ENCODE peak calls at places on chromosomes 1 and 21, in six cellular contexts. T, F, L, H, G and U are unnamed samples.

GRCh38 chr1:10338047-10338446 is 60.8 kb upstream of the PGD start:
- DNase-seq in T (peak; percentile 36), F (peak; percentile 52), L (peak; percentile 61), H (no peak), G (no peak), U (peak; percentile 38)

GRCh38 chr21:42513151-42513984 is at the start of gene SLC37A1:
- DNase-seq in T (no peak), F (no peak), L (no peak), H (no peak), G (no peak), U (peak; percentile 91)

GRCh38 chr1:223394242-223394641 is 1.0 kb downstream of the CCDC185 start:
- DNase-seq in T (no peak), F (no peak), L (no peak), H (no peak), G (no peak), U (no peak)

GRCh38 chr21:26842976-26843911 is 2.0 kb downstream of the ADAMTS1 start:
- DNase-seq in T (peak; percentile 96), F (peak; percentile 97), L (peak; percentile 96), H (no peak), G (peak; percentile 91), U (peak; percentile 88)

GRCh38 chr1:27111771-27112573 is 43.0 kb downstream of the SLC9A1 start:
- DNase-seq in T (peak; percentile 100), F (peak; percentile 99), L (peak; percentile 100), H (peak; percentile 35), G (peak; percentile 84), U (peak; percentile 93)

GRCh38 chr1:228416217-228416971 is at the start of gene TRIM17:
- DNase-seq in T (peak; percentile 50), F (no peak), L (peak; percentile 44), H (peak; percentile 78), G (no peak), U (peak; percentile 43)

GRCh38 chr1:167146903-167147539 is 53.1 kb downstream of the STYXL2 start:
- DNase-seq in T (no peak), F (no peak), L (no peak), H (no peak), G (no peak), U (no peak)

GRCh38 chr1:83850849-83851248 is 148.1 kb downstream of the TTLL7 start:
- DNase-seq in T (no peak), F (no peak), L (no peak), H (no peak), G (no peak), U (no peak)

GRCh38 chr1:229027622-229028182 is 243.2 kb upstream of the RAB4A start:
- DNase-seq in T (peak; percentile 84), F (peak; percentile 79), L (peak; percentile 95), H (peak; percentile 94), G (no peak), U (no peak)

GRCh38 chr21:41506526-41507520 is 1.1 kb downstream of the TMPRSS2 start:
- DNase-seq in T (peak; percentile 3), F (no peak), L (no peak), H (no peak), G (peak; percentile 73), U (no peak)

GRCh38 chr1:217944550-217944949 is 313.4 kb downstream of the SPATA17 start:
- DNase-seq in T (no peak), F (no peak), L (no peak), H (no peak), G (no peak), U (no peak)

GRCh38 chr1:1470626-1471388 is 758 bp upstream of the ATAD3B start:
- DNase-seq in T (peak; percentile 10), F (no peak), L (no peak), H (no peak), G (no peak), U (no peak)

GRCh38 chr1:207848234-207848633 is 62.7 kb downstream of the CD34 start:
- DNase-seq in T (peak; percentile 75), F (peak; percentile 44), L (peak; percentile 58), H (no peak), G (no peak), U (peak; percentile 83)

GRCh38 chr21:26826801-26827200 is 18.4 kb downstream of the ADAMTS1 start:
- DNase-seq in T (no peak), F (peak; percentile 9), L (peak; percentile 50), H (no peak), G (no peak), U (no peak)

GRCh38 chr21:39913651-39914145 is 46.5 kb downstream of the PCP4 start:
- DNase-seq in T (no peak), F (no peak), L (no peak), H (no peak), G (no peak), U (no peak)

GRCh38 chr1:116433283-116434257 is 60.5 kb downstream of the ATP1A1 start:
- DNase-seq in T (no peak), F (peak; percentile 4), L (peak; percentile 53), H (no peak), G (peak; percentile 55), U (no peak)

GRCh38 chr1:24754229-24754628 is 9.0 kb downstream of the CLIC4 start:
- DNase-seq in T (peak; percentile 60), F (no peak), L (peak; percentile 68), H (no peak), G (no peak), U (no peak)

GRCh38 chr21:26280715-26281310 is 110.2 kb upstream of the APP start:
- DNase-seq in T (peak; percentile 1), F (no peak), L (no peak), H (no peak), G (no peak), U (no peak)

GRCh38 chr1:206507395-206508129 is at the start of gene RASSF5:
- DNase-seq in T (peak; percentile 73), F (peak; percentile 61), L (peak; percentile 79), H (peak; percentile 44), G (peak; percentile 86), U (peak; percentile 85)

GRCh38 chr1:43453442-43454269 is at the start of gene HYI:
- DNase-seq in T (peak; percentile 93), F (peak; percentile 88), L (peak; percentile 92), H (peak; percentile 87), G (peak; percentile 86), U (peak; percentile 90)

GRCh38 chr1:38020361-38020760 is 7.8 kb downstream of the UTP11 start:
- DNase-seq in T (no peak), F (no peak), L (no peak), H (no peak), G (no peak), U (no peak)

GRCh38 chr1:92030701-92031107 is 919 bp downstream of the EPHX4 start:
- DNase-seq in T (peak; percentile 72), F (peak; percentile 8), L (peak; percentile 15), H (no peak), G (no peak), U (no peak)

GRCh38 chr1:167463055-167463454 is 55.3 kb downstream of the CD247 start:
- DNase-seq in T (no peak), F (no peak), L (no peak), H (no peak), G (no peak), U (no peak)

GRCh38 chr1:207112907-207113306 is 8.9 kb downstream of the C4BPA start:
- DNase-seq in T (no peak), F (no peak), L (no peak), H (no peak), G (no peak), U (no peak)

GRCh38 chr1:3708696-3709246 is 43.5 kb upstream of the CCDC27 start:
- DNase-seq in T (no peak), F (no peak), L (no peak), H (no peak), G (no peak), U (no peak)

GRCh38 chr1:205458777-205459566 is 3.1 kb upstream of the BLACAT1 start:
- DNase-seq in T (peak; percentile 62), F (peak; percentile 63), L (peak; percentile 80), H (no peak), G (peak; percentile 51), U (no peak)

GRCh38 chr1:184621262-184621661 is 133.4 kb downstream of the EDEM3 start:
- DNase-seq in T (peak; percentile 46), F (peak; percentile 98), L (peak; percentile 71), H (no peak), G (no peak), U (no peak)

GRCh38 chr1:41239988-41240610 is 2.0 kb downstream of the SCMH1 start:
- DNase-seq in T (peak; percentile 75), F (peak; percentile 78), L (peak; percentile 73), H (no peak), G (peak; percentile 22), U (no peak)

GRCh38 chr1:51175278-51175677 is 60.8 kb upstream of the RNF11 start:
- DNase-seq in T (no peak), F (no peak), L (peak; percentile 69), H (no peak), G (no peak), U (no peak)

DNA sequence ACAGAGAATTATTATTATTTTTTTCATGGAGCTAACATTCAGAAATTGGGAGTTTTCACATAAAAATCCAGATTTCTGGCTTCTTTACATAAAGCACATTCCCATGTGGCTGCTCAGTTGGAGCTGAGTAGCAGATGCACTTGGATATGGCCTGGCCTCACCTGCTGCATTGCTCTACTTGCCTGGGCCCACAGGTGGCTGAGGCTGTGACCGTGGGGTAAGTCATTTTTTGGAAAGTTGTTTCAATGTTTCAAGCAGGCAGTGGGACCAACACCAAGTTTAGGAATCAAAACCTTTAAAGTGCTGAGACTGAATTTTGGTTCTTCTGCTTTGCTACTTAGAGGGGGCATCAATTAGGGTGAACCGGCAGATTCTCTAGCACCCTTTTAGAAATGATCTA is 56.8 kb downstream of the GADD45A start:
- DNase-seq in T (no peak), F (no peak), L (no peak), H (no peak), G (no peak), U (no peak)
- H3K4me1 ChIP-seq in T (peaks cover 6% of the 10 kb centered on the region), F (peaks cover 3% of the 10 kb centered on the region), L (peaks cover 67% of the 10 kb centered on the region), H (no peaks in the 10 kb centered on the region), G (peaks cover 9% of the 10 kb centered on the region), U (no peaks in the 10 kb centered on the region)

DNA sequence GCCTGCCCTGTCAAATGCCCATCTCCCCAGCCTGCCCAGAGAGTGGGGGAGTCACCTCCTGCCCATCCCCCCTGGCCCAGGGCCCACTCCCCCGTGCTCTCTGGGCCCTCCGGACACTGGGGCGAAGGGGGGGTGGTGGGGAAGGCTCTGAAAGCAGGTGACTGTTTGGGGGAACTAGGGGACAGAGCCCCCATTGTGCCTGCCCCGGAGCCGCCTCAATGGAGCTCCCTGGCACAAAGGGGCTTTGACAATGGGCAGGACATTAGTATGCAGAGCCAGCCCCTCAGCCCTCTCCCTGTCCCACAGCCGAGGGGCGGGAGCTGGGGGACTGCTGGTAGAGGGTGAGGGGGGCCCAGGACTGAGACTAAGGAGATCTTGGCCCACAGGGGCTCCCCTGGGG is 7.8 kb downstream of the KCNJ10 start:
- DNase-seq in T (no peak), F (no peak), L (no peak), H (no peak), G (no peak), U (no peak)
- H3K27me3 ChIP-seq in T (peaks cover 90% of the 10 kb centered on the region), F (peaks cover 23% of the 10 kb centered on the region), L (no peaks in the 10 kb centered on the region), H (peaks cover 2% of the 10 kb centered on the region), G (no peaks in the 10 kb centered on the region), U (peaks cover 19% of the 10 kb centered on the region)

DNA sequence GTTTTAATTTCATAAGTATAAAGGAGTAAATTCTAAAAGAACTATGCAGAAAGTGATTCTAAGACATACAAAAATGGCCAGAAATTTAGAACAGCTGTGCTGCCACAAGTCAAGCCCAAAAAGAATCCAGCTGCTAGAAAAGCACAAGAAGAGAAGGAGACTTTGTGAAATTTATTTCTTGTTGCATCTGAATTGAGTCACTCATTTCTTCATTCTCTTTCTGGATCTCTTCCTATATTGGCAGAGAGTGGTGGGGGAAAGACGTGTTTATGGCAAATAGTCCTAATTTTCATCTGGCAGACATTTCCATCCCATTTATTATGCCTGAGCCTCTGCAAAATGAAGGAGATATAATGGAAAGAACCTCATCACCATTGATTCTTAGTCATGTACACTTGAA is 139.6 kb upstream of the CTTNBP2NL start:
- DNase-seq in T (no peak), F (peak; percentile 24), L (no peak), H (no peak), G (no peak), U (no peak)
- H3K4me1 ChIP-seq in T (no peaks in the 10 kb centered on the region), F (peaks cover 2% of the 10 kb centered on the region), L (peaks cover 13% of the 10 kb centered on the region), H (peaks cover 5% of the 10 kb centered on the region), G (no peaks in the 10 kb centered on the region), U (no peaks in the 10 kb centered on the region)

GRCh38 chr1:170145691-170146676 is at the start of gene NTMT2:
- DNase-seq in T (no peak), F (no peak), L (peak; percentile 24), H (peak; percentile 94), G (no peak), U (peak; percentile 17)
- H3K27me3 ChIP-seq in T (no peaks in the 10 kb centered on the region), F (no peaks in the 10 kb centered on the region), L (no peaks in the 10 kb centered on the region), H (peaks cover 20% of the 10 kb centered on the region), G (no peaks in the 10 kb centered on the region), U (no peaks in the 10 kb centered on the region)